ENCODE peak calls at places on chromosome 13, in seven cellular contexts. Q is A549, R is GM23338, X is SK-N-SH, K is HCT116, B is HepG2, L is K562. F is an unnamed sample.

GRCh38 chr13:45137501-45137880 is 17.2 kb downstream of the GTF2F2 start:
- DNase-seq in Q (no peak), R (no peak), X (no peak), K (no peak), B (no peak), L (no peak), F (peak; percentile 77)

GRCh38 chr13:86318424-86318823 is 519.2 kb upstream of the SLITRK6 start:
- DNase-seq in Q (no peak), R (no peak), X (no peak), K (no peak), B (no peak), L (no peak), F (no peak)

GRCh38 chr13:105441406-105441805 is 1094.1 kb downstream of the EFNB2 start:
- DNase-seq in Q (peak; percentile 26), R (no peak), X (no peak), K (no peak), B (no peak), L (no peak), F (no peak)

GRCh38 chr13:93260591-93260990 is 34.0 kb downstream of the GPC6 start:
- DNase-seq in Q (no peak), R (no peak), X (no peak), K (no peak), B (no peak), L (no peak), F (no peak)

GRCh38 chr13:73325351-73326214 is 266.8 kb downstream of the KLF5 start:
- DNase-seq in Q (peak; percentile 49), R (no peak), X (no peak), K (no peak), B (peak; percentile 34), L (no peak), F (no peak)

GRCh38 chr13:100610399-100611347 is 22.1 kb upstream of the GGACT start:
- DNase-seq in Q (no peak), R (no peak), X (no peak), K (no peak), B (no peak), L (no peak), F (peak; percentile 57)

GRCh38 chr13:75405976-75406703 is 75.8 kb downstream of the TBC1D4 start:
- DNase-seq in Q (no peak), R (no peak), X (no peak), K (no peak), B (no peak), L (no peak), F (no peak)

GRCh38 chr13:45446181-45446580 is 18.6 kb upstream of the COG3 start:
- DNase-seq in Q (no peak), R (no peak), X (no peak), K (no peak), B (no peak), L (no peak), F (no peak)

GRCh38 chr13:48476674-48477073 is 56.2 kb downstream of the RCBTB2 start:
- DNase-seq in Q (no peak), R (no peak), X (no peak), K (no peak), B (no peak), L (no peak), F (no peak)

GRCh38 chr13:60759499-60759898 is 362.5 kb downstream of the TDRD3 start:
- DNase-seq in Q (peak; percentile 3), R (peak; percentile 35), X (peak; percentile 31), K (no peak), B (peak; percentile 3), L (no peak), F (no peak)

GRCh38 chr13:114108141-114108761 is 24.2 kb downstream of the RASA3 start:
- DNase-seq in Q (no peak), R (no peak), X (no peak), K (no peak), B (no peak), L (no peak), F (no peak)

GRCh38 chr13:114111577-114111976 is 20.8 kb downstream of the RASA3 start:
- DNase-seq in Q (no peak), R (no peak), X (no peak), K (no peak), B (no peak), L (no peak), F (no peak)

GRCh38 chr13:114108894-114109293 is 23.5 kb downstream of the RASA3 start:
- DNase-seq in Q (no peak), R (no peak), X (no peak), K (no peak), B (no peak), L (no peak), F (no peak)

GRCh38 chr13:114109646-114110045 is 22.8 kb downstream of the RASA3 start:
- DNase-seq in Q (no peak), R (no peak), X (peak; percentile 85), K (no peak), B (no peak), L (no peak), F (no peak)

GRCh38 chr13:114110091-114110829 is 22.2 kb downstream of the RASA3 start:
- DNase-seq in Q (peak; percentile 13), R (peak; percentile 50), X (peak; percentile 66), K (no peak), B (no peak), L (no peak), F (peak; percentile 83)
- TF ChIP-seq REST in Q (no peak), R (no peak), X (no peak), K (no peak), B (no peak), L (no peak), F (no peak)

GRCh38 chr13:97953376-97953970 is at the start of gene IPO5:
- DNase-seq in Q (no peak), R (no peak), X (no peak), K (no peak), B (no peak), L (no peak), F (no peak)
- H3K27ac ChIP-seq in Q (no peak within 1 kb of the TSS), R (no peak within 1 kb of the TSS), X (no peak within 1 kb of the TSS), K (no peak within 1 kb of the TSS), B (no peak within 1 kb of the TSS), L (no peak within 1 kb of the TSS), F (no peak within 1 kb of the TSS)

DNA sequence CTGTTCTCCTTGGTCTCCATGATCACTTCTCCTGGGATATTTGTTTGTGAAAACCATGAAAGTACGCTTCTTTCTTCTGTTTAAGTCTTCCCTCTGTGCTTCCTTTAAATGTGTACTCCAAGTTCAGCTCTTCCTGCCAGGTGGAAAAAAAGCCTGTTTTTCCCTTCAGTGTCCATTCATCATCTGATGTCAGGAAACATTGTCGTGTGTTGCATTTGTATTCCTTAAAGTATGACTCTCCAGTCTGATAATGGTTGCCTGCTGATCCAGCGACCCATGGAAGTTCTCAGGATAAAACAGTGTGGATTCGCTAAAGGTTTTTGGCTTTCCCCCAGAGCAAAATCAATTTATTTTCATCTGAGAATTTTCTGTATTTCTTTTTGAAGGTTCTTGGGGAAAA is 22.3 kb downstream of the SACS start:
- DNase-seq in Q (no peak), R (no peak), X (no peak), K (no peak), B (no peak), L (no peak), F (no peak)
- TF ChIP-seq REST in Q (no peak), R (no peak), X (no peak), K (no peak), B (no peak), L (no peak), F (no peak)

GRCh38 chr13:32585625-32586021 is 629 bp upstream of the PDS5B start:
- DNase-seq in Q (no peak), R (peak; percentile 45), X (no peak), K (no peak), B (no peak), L (no peak), F (no peak)
- H3K27ac ChIP-seq in Q (no peak overlapping the region), R (no peak overlapping the region), X (peak overlapping the region; percentile 60), K (no peak overlapping the region), B (no peak overlapping the region), L (peak overlapping the region; percentile 64), F (peak overlapping the region; percentile 60)

GRCh38 chr13:114130708-114131580 is 1.5 kb downstream of the RASA3 start:
- DNase-seq in Q (peak; percentile 18), R (peak; percentile 78), X (peak; percentile 88), K (no peak), B (no peak), L (peak; percentile 29), F (no peak)

GRCh38 chr13:114130131-114130707 is 2.2 kb downstream of the RASA3 start:
- DNase-seq in Q (no peak), R (no peak), X (no peak), K (no peak), B (no peak), L (no peak), F (no peak)

GRCh38 chr13:114128348-114128623 is 4.1 kb downstream of the RASA3 start:
- DNase-seq in Q (no peak), R (no peak), X (no peak), K (no peak), B (no peak), L (no peak), F (no peak)

GRCh38 chr13:114128624-114129522 is 3.5 kb downstream of the RASA3 start:
- DNase-seq in Q (no peak), R (no peak), X (no peak), K (peak; percentile 72), B (no peak), L (peak; percentile 58), F (peak; percentile 94)

DNA sequence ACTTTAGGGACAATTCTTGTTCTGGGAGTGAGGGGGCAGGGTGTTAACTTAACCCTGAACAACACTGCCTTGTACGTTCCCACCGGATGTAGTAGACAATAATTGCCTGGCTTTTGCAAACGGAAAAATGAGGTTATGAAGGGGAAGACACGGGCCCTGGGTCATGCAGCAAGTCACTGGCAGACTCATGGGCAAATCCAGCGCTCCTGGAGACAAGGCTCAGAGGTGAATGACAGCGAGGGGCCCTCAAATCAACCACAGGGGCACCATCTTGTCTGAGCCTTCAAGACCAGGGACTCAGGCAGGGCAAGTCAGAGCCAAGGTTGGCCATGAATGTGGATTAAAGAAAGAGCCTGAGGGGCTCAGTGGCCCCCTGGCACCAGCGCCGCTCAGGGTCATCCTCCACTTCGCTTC is 2.8 kb downstream of the RASA3 start:
- DNase-seq in Q (no peak), R (no peak), X (no peak), K (no peak), B (no peak), L (no peak), F (peak; percentile 73)
- TF ChIP-seq REST in Q (no peak), R (no peak), X (no peak), K (no peak), B (no peak), L (no peak), F (no peak)

F was measured in HL-60.